ENCODE peak calls at places on chromosomes 13 and 19, in four cellular contexts. P is MM.1S, I is GM23338, V is PC-9. T is an unnamed sample.

GRCh38 chr13:43368003-43368402 is 344.6 kb downstream of the DNAJC15 start:
- DNase-seq in I (no peak), P (peak; percentile 59), V (no peak), T (no peak)

GRCh38 chr13:94660695-94661324 is 51.5 kb downstream of the SOX21 start:
- DNase-seq in P (peak; percentile 57), V (no peak), I (peak; percentile 75), T (no peak)

GRCh38 chr19:10471909-10472308 is 31.2 kb downstream of the KEAP1 start:
- DNase-seq in I (peak; percentile 43), V (no peak), P (peak; percentile 55), T (no peak)

GRCh38 chr13:51638497-51638871 is 54.2 kb downstream of the WDFY2 start:
- DNase-seq in V (no peak), I (no peak), P (no peak), T (no peak)

GRCh38 chr13:108902557-108903155 is 273.2 kb downstream of the MYO16 start:
- DNase-seq in I (no peak), V (no peak), P (peak; percentile 31), T (no peak)

GRCh38 chr19:17021793-17022590 is 4.6 kb downstream of the CPAMD8 start:
- DNase-seq in P (no peak), V (peak; percentile 83), I (no peak), T (no peak)

GRCh38 chr19:28913626-28914025 is 299.3 kb downstream of the UQCRFS1 start:
- DNase-seq in P (no peak), I (no peak), V (no peak), T (no peak)

GRCh38 chr13:97344250-97345175 is 89.5 kb upstream of the RAP2A start:
- DNase-seq in V (peak; percentile 43), I (peak; percentile 66), P (peak; percentile 51), T (peak; percentile 49)

GRCh38 chr19:18507727-18508440 is 14.0 kb downstream of the ELL start:
- DNase-seq in P (no peak), V (no peak), I (no peak), T (no peak)

GRCh38 chr13:112052213-112052612 is 14.7 kb upstream of the SOX1 start:
- DNase-seq in P (no peak), V (no peak), I (no peak), T (no peak)

GRCh38 chr13:34522818-34523217 is 419.3 kb upstream of the NBEA start:
- DNase-seq in I (no peak), V (no peak), P (no peak), T (no peak)

GRCh38 chr19:10285393-10285792 is 1.4 kb upstream of the ICAM4 start:
- DNase-seq in V (no peak), I (no peak), P (no peak), T (no peak)

GRCh38 chr13:75566658-75567057 is 17.1 kb downstream of the UCHL3 start:
- DNase-seq in I (peak; percentile 29), V (no peak), P (no peak), T (no peak)

GRCh38 chr19:51365211-51366049 is 758 bp downstream of the ETFB start:
- DNase-seq in I (peak; percentile 39), P (no peak), V (peak; percentile 25), T (no peak)

GRCh38 chr19:15251749-15252397 is 19.6 kb upstream of the EPHX3 start:
- DNase-seq in V (peak; percentile 72), P (no peak), I (peak; percentile 93), T (no peak)

GRCh38 chr13:110965038-110965754 is 50.3 kb upstream of the ANKRD10 start:
- DNase-seq in I (no peak), V (peak; percentile 50), P (no peak), T (peak; percentile 99)

GRCh38 chr19:39156230-39156890 is 30.8 kb downstream of the PAK4 start:
- DNase-seq in P (no peak), I (no peak), V (peak; percentile 43), T (no peak)

GRCh38 chr13:60679928-60680693 is 283.1 kb downstream of the TDRD3 start:
- DNase-seq in I (peak; percentile 24), P (no peak), V (no peak), T (no peak)

GRCh38 chr19:3834349-3835054 is 34.3 kb downstream of the ZFR2 start:
- DNase-seq in P (no peak), I (no peak), V (no peak), T (no peak)

GRCh38 chr19:15265849-15266248 is 33.6 kb upstream of the EPHX3 start:
- DNase-seq in P (no peak), V (no peak), I (no peak), T (no peak)

GRCh38 chr13:90416519-90416918 is 931.0 kb upstream of the MIR17HG start:
- DNase-seq in I (no peak), P (no peak), V (no peak), T (no peak)

GRCh38 chr13:113117956-113118327 is 4.7 kb upstream of the F10 start:
- DNase-seq in V (no peak), P (no peak), I (no peak), T (no peak)

GRCh38 chr19:42064432-42064831 is 5.6 kb downstream of the GRIK5 start:
- DNase-seq in P (no peak), I (no peak), V (no peak), T (no peak)

GRCh38 chr13:41246969-41247750 is 16.2 kb downstream of the MTRF1 start:
- DNase-seq in V (no peak), I (no peak), P (no peak), T (no peak)
- TF ChIP-seq EZH2 in V (no peak), I (no peak), P (no peak), T (no peak)

GRCh38 chr19:22116760-22117159 is 64.5 kb downstream of the ZNF257 start:
- DNase-seq in I (no peak), V (no peak), P (no peak), T (no peak)
- H3K9me2 ChIP-seq in I (no peaks in the 10 kb centered on the region), V (no peaks in the 10 kb centered on the region), P (no peaks in the 10 kb centered on the region), T (no peaks in the 10 kb centered on the region)

DNA sequence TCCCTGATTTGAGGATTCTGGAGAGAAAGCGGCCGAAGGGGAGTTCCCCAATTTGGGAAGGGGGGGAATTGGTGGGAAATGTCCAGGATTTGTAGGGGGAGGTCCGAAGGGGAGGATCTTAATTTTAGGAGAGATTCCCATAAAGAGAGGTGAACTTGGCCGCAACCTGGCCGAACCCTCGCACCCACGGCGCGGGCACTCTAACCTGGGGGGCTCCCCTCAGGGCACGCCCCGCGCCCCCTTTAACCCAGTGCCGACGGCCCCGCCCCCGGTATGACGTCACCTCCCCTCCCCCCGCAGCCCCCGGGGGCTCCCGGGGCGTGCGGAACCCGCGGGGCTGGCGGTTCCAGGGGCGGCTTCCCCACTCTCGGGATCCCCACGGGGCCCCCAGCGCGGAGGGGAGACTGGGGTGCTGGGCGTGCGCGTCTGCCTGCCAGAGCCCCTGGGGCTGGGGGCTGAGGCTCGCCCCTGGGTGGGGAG is 1.1 kb downstream of the PTPRS start:
- DNase-seq in V (no peak), I (no peak), P (no peak), T (no peak)
- TF ChIP-seq EZH2 in V (no peak), I (no peak), P (no peak), T (no peak)

GRCh38 chr13:24115671-24116070 is 44.8 kb upstream of the SPATA13 start:
- DNase-seq in V (no peak), I (no peak), P (no peak), T (no peak)
- H3K9me2 ChIP-seq in V (no peaks in the 10 kb centered on the region), I (no peaks in the 10 kb centered on the region), P (no peaks in the 10 kb centered on the region), T (no peaks in the 10 kb centered on the region)

DNA sequence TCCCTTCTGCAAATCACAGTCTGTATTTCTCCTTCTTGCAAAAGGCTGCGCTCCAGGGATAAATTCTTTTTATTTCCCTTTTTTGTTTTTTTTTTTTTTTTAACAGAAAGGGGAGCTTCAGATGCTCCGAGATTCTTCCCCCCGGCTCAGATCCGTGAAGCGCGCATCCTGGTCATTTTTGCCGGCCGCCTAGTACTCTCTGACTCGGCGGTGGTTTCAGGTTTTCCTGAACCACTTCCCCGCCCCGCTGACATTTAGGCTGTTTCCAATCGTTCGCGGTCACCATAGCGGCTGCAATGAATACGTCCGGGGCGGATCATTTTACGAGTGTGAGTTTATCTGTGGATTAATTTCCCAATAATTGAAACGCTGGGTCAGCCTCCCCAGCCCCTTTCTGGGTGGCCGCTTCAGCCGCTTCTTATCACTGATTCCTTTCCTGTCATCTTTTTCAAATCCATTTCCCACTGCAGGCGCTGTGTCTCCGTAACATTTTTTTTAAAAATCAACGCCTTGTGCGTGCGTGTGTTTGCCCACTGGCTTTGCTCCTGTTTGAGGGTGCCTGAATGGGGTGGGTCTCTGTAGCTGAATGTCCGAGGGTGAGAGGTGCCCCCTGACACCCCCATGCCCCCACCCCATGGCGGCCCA is 10.5 kb downstream of the ONECUT3 start:
- DNase-seq in V (no peak), I (no peak), P (no peak), T (no peak)
- TF ChIP-seq EZH2 in V (no peak), I (peak; percentile 91), P (no peak), T (no peak)

GRCh38 chr13:42322806-42323205 is 50.9 kb downstream of the AKAP11 start:
- DNase-seq in P (no peak), V (no peak), I (no peak), T (no peak)
- H3K9me2 ChIP-seq in P (no peaks in the 10 kb centered on the region), V (no peaks in the 10 kb centered on the region), I (no peaks in the 10 kb centered on the region), T (no peaks in the 10 kb centered on the region)

DNA sequence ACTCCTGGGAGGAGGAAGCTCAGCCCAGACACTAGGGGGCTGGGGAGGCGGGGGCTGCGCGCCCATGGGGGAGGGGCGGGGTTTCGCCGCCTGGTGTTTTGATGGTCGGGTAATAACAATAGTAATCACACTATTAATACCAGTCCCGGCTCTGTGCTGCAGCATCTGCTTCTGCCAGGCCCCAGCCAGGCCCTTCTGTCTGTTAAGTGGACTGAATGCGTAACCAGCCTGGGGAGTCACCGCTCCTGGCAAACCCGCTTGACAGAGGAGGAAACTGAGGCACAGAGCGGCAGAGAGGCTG is 8.7 kb downstream of the NPAS1 start:
- DNase-seq in V (no peak), I (peak; percentile 64), P (no peak), T (no peak)
- TF ChIP-seq EZH2 in V (no peak), I (no peak), P (no peak), T (no peak)

DNA sequence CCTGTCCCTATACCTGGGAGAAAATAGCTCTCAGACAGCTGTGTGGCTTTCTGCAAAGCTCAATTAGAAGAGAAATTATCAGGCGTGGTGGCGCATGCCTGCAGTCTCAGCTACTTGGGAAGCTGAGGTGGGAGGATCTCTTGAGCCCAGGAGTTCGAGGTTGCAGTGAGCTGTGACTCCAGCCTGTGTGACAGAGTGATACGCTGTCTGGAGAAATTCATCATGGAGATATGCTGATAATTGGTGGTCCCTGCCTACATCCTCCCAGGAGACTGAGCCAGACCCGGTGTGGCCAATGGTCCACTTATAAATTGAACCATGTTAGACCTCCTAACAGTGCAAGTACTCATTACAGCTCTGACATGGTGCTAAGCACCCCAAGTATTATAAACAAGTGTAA is 58.7 kb upstream of the ZNF599 start:
- DNase-seq in I (no peak), P (no peak), V (no peak), T (no peak)
- H3K9me2 ChIP-seq in I (no peaks in the 10 kb centered on the region), P (no peaks in the 10 kb centered on the region), V (no peaks in the 10 kb centered on the region), T (no peaks in the 10 kb centered on the region)